ENCODE peak calls at places on chromosome 18, in seven cellular contexts. L, F, X, K, R, N and M are unnamed samples.
A peak's percentile ranks its signal among the peaks of the same experiment; 100 is the strongest.

GRCh38 chr18:37578886-37579513 is 13.4 kb upstream of the CELF4 start:
- DNase-seq in L (no peak), F (no peak), X (no peak), K (peak; percentile 23), R (no peak), N (no peak), M (no peak)

GRCh38 chr18:5415665-5416064 is 120.1 kb upstream of the ZBTB14 start:
- DNase-seq in L (no peak), F (no peak), X (no peak), K (no peak), R (no peak), N (no peak), M (no peak)

GRCh38 chr18:11035814-11036213 is 113.6 kb downstream of the PIEZO2 start:
- DNase-seq in L (no peak), F (no peak), X (no peak), K (no peak), R (no peak), N (no peak), M (no peak)

GRCh38 chr18:45133246-45133645 is 452.6 kb downstream of the SETBP1 start:
- DNase-seq in L (no peak), F (no peak), X (no peak), K (no peak), R (no peak), N (no peak), M (no peak)

GRCh38 chr18:10851824-10852225 is 297.5 kb downstream of the PIEZO2 start:
- DNase-seq in L (no peak), F (peak; percentile 46), X (no peak), K (peak; percentile 58), R (no peak), N (no peak), M (peak; percentile 80)

GRCh38 chr18:25979358-25979727 is 111.1 kb downstream of the SS18 start:
- DNase-seq in L (no peak), F (no peak), X (no peak), K (no peak), R (no peak), N (no peak), M (no peak)

GRCh38 chr18:30142248-30142647 is 900.3 kb downstream of the DSC3 start:
- DNase-seq in L (no peak), F (no peak), X (no peak), K (no peak), R (no peak), N (no peak), M (no peak)

GRCh38 chr18:51196811-51197660 is 445 bp downstream of the MEX3C start:
- DNase-seq in L (no peak), F (peak; percentile 53), X (no peak), K (peak; percentile 62), R (peak; percentile 52), N (peak; percentile 81), M (peak; percentile 40)

GRCh38 chr18:24876266-24876665 is 415.8 kb downstream of the HRH4 start:
- DNase-seq in L (no peak), F (no peak), X (no peak), K (peak; percentile 71), R (no peak), N (no peak), M (no peak)

GRCh38 chr18:73060666-73061270 is 193.0 kb upstream of the NETO1 start:
- DNase-seq in L (no peak), F (no peak), X (no peak), K (peak; percentile 82), R (no peak), N (no peak), M (no peak)

GRCh38 chr18:55320399-55321255 is 267.4 kb downstream of the TCF4 start:
- DNase-seq in L (no peak), F (no peak), X (no peak), K (peak; percentile 60), R (no peak), N (no peak), M (peak; percentile 51)

GRCh38 chr18:25896956-25897355 is 193.5 kb downstream of the SS18 start:
- DNase-seq in L (no peak), F (no peak), X (no peak), K (no peak), R (no peak), N (no peak), M (no peak)

GRCh38 chr18:32422185-32422584 is 48.5 kb downstream of the GAREM1 start:
- DNase-seq in L (no peak), F (no peak), X (no peak), K (no peak), R (no peak), N (no peak), M (no peak)

GRCh38 chr18:73316513-73316912 is 448.7 kb upstream of the NETO1 start:
- DNase-seq in L (no peak), F (no peak), X (no peak), K (peak; percentile 37), R (no peak), N (no peak), M (no peak)

GRCh38 chr18:13562494-13563029 is 163.8 kb downstream of the FAM210A start:
- DNase-seq in L (no peak), F (peak; percentile 82), X (no peak), K (no peak), R (no peak), N (no peak), M (no peak)

GRCh38 chr18:12532661-12533060 is 124.9 kb downstream of the PRELID3A start:
- DNase-seq in L (no peak), F (no peak), X (no peak), K (no peak), R (no peak), N (no peak), M (no peak)

GRCh38 chr18:26434887-26435286 is 113.5 kb downstream of the KCTD1 start:
- DNase-seq in L (no peak), F (no peak), X (no peak), K (peak; percentile 6), R (no peak), N (no peak), M (peak; percentile 7)

GRCh38 chr18:78196280-78196679 is 783.3 kb upstream of the SALL3 start:
- DNase-seq in L (no peak), F (no peak), X (no peak), K (no peak), R (no peak), N (no peak), M (no peak)

DNA sequence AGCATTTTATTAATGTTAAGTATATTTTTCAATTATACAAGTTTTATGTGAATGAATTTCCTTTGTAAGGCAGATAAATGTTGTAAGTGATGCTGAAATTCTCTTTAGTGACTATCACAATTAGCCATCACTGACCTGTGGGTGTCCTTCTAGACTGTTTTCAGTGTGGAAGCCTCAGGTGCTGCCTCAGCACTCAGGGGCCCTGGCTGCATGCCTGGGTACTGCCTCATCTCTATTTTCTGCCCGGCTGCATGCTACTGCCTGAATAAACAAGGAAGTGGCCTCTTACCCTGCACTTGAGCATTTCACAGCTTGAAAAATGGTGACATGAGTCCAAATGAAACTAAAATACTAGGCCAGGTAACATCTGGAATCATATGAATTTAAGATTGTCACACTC is 787.6 kb upstream of the SALL3 start:
- DNase-seq in L (no peak), F (no peak), X (no peak), K (no peak), R (no peak), N (no peak), M (no peak)
- TF ChIP-seq CTCF in L (no peak), F (no peak), X (no peak), K (no peak), R (no peak), N (no peak), M (no peak)

GRCh38 chr18:47263197-47263827 is 11.9 kb upstream of the SKOR2 start:
- DNase-seq in L (no peak), F (no peak), X (no peak), K (peak; percentile 26), R (peak; percentile 63), N (peak; percentile 75), M (no peak)
- TF ChIP-seq CTCF in L (no peak), F (no peak), X (no peak), K (peak; percentile 49), R (peak; percentile 27), N (peak; percentile 48), M (peak; percentile 4)

GRCh38 chr18:68843467-68844089 is 45.7 kb downstream of the CCDC102B start:
- DNase-seq in L (no peak), F (no peak), X (no peak), K (no peak), R (no peak), N (no peak), M (no peak)
- TF ChIP-seq CTCF in L (no peak), F (no peak), X (no peak), K (peak; percentile 35), R (no peak), N (no peak), M (peak; percentile 19)

GRCh38 chr18:57854726-57855125 is 51.6 kb upstream of the ATP8B1 start:
- DNase-seq in L (no peak), F (no peak), X (no peak), K (no peak), R (no peak), N (no peak), M (no peak)

GRCh38 chr18:57856128-57856527 is 53.0 kb upstream of the ATP8B1 start:
- DNase-seq in L (no peak), F (no peak), X (no peak), K (no peak), R (no peak), N (no peak), M (no peak)

GRCh38 chr18:57856707-57857280 is 53.7 kb upstream of the ATP8B1 start:
- DNase-seq in L (no peak), F (no peak), X (no peak), K (no peak), R (no peak), N (no peak), M (no peak)

GRCh38 chr18:57863706-57864105 is 60.6 kb upstream of the ATP8B1 start:
- DNase-seq in L (no peak), F (no peak), X (no peak), K (no peak), R (no peak), N (no peak), M (no peak)

DNA sequence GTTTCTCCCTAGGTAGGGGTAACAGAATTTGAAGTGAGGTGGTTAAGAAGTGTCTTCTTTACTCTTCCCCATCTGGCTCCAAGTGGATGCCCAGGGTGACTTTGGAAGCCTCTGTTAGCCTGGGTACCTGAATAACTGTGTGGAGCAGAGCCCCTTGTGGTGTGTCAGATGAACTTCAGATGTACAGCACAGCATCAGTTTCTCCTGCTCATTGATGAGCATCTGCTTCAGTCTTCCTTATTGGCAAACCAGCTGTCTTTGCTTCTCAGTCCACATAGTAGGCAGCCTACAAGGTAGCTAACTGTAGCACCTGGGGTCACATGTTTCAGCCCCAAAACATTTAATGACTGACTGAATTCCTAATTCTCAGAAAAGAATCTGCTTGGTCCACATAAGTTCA is 56.2 kb upstream of the ATP8B1 start:
- DNase-seq in L (no peak), F (peak; percentile 14), X (no peak), K (no peak), R (no peak), N (no peak), M (peak; percentile 33)
- TF ChIP-seq CTCF in L (peak; percentile 13), F (peak; percentile 53), X (no peak), K (peak; percentile 37), R (peak; percentile 59), N (peak; percentile 61), M (peak; percentile 68)

GRCh38 chr18:1663879-1664705 is 759.4 kb downstream of the ADCYAP1 start:
- DNase-seq in L (peak; percentile 19), F (peak; percentile 9), X (no peak), K (peak; percentile 22), R (peak; percentile 75), N (peak; percentile 82), M (peak; percentile 14)
- TF ChIP-seq CTCF in L (peak; percentile 46), F (peak; percentile 62), X (peak; percentile 20), K (peak; percentile 61), R (peak; percentile 96), N (peak; percentile 93), M (peak; percentile 65)